ENCODE peak calls at places on chromosomes 2 and 18, in six cellular contexts. Q, R, K, G, T and W are unnamed samples.

GRCh38 chr2:10356459-10356851 is 53.8 kb downstream of the HPCAL1 start:
- DNase-seq in Q (no peak), R (no peak), K (no peak), G (no peak), T (no peak), W (no peak)

GRCh38 chr2:156338578-156338977 is 6.1 kb upstream of the NR4A2 start:
- DNase-seq in Q (no peak), R (no peak), K (no peak), G (no peak), T (no peak), W (no peak)

GRCh38 chr2:127090281-127091128 is 16.4 kb downstream of the BIN1 start:
- DNase-seq in Q (no peak), R (no peak), K (no peak), G (no peak), T (no peak), W (no peak)

GRCh38 chr2:149738771-149739170 is 151.2 kb upstream of the MMADHC start:
- DNase-seq in Q (no peak), R (no peak), K (no peak), G (no peak), T (no peak), W (no peak)

GRCh38 chr2:27735263-27735904 is 36.1 kb upstream of the MRPL33 start:
- DNase-seq in Q (peak), R (no peak), K (peak), G (peak), T (peak), W (no peak)

GRCh38 chr2:101516833-101517690 is 42.1 kb upstream of the RFX8 start:
- DNase-seq in Q (no peak), R (no peak), K (no peak), G (no peak), T (peak), W (no peak)

GRCh38 chr18:78726326-78727056 is 253.1 kb upstream of the SALL3 start:
- DNase-seq in Q (peak), R (no peak), K (peak), G (no peak), T (no peak), W (no peak)

GRCh38 chr18:45686892-45687611 is 36.9 kb upstream of the SLC14A1 start:
- DNase-seq in Q (no peak), R (peak), K (no peak), G (no peak), T (no peak), W (peak)

GRCh38 chr2:204892506-204893255 is 347.4 kb downstream of the PARD3B start:
- DNase-seq in Q (no peak), R (no peak), K (no peak), G (no peak), T (peak), W (no peak)

DNA sequence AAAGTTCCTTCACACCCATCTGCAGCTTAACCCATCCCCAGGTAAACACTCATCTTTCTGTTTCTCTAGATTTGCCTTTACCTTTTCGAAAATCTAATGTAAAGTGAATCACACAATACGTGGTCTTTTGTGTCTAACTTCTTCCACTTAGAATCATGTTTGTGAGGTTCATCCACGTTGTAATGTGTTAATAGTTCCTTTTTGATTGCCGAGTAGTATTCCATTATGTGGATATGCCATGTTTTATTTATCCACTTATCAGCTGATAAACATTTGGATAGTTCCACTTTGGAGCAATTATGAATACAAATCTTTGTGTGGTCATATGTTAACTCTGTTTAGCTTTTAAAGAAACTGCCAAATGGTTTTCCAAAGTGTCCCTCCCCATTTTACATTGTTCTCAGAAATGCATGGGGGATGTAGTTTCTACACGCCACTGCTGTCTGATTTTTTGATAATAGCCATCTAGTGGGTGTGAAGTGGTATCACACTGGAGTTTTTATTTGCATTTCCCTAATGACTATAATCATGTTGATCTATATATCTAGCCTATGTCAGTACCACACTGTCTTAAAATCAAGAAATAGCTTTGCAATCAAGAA is 22.3 kb downstream of the PECR start:
- DNase-seq in Q (no peak), R (no peak), K (no peak), G (no peak), T (no peak), W (no peak)
- TF ChIP-seq CTCF in Q (no peak), R (no peak), K (no peak), G (no peak), T (no peak), W (peak)

GRCh38 chr18:3666526-3667254 is 216.7 kb downstream of the TGIF1 start:
- DNase-seq in Q (no peak), R (no peak), K (no peak), G (no peak), T (no peak), W (no peak)
- TF ChIP-seq CTCF in Q (no peak), R (no peak), K (no peak), G (no peak), T (no peak), W (no peak)

GRCh38 chr18:44580159-44580558 is 100.5 kb upstream of the SETBP1 start:
- DNase-seq in Q (no peak), R (no peak), K (no peak), G (no peak), T (no peak), W (no peak)

GRCh38 chr18:44579745-44580144 is 100.9 kb upstream of the SETBP1 start:
- DNase-seq in Q (no peak), R (no peak), K (no peak), G (no peak), T (no peak), W (no peak)

GRCh38 chr18:44582432-44582831 is 98.3 kb upstream of the SETBP1 start:
- DNase-seq in Q (no peak), R (no peak), K (no peak), G (no peak), T (no peak), W (no peak)

GRCh38 chr18:44584900-44585299 is 95.8 kb upstream of the SETBP1 start:
- DNase-seq in Q (no peak), R (no peak), K (no peak), G (no peak), T (no peak), W (no peak)

GRCh38 chr18:44579028-44579692 is 101.5 kb upstream of the SETBP1 start:
- DNase-seq in Q (no peak), R (peak), K (no peak), G (no peak), T (peak), W (peak)
- TF ChIP-seq CTCF in Q (no peak), R (peak), K (peak), G (peak), T (peak), W (peak)

GRCh38 chr2:108855194-108855593 is 68.6 kb downstream of the CCDC138 start:
- DNase-seq in Q (no peak), R (no peak), K (no peak), G (no peak), T (peak), W (no peak)
- TF ChIP-seq CTCF in Q (no peak), R (peak), K (no peak), G (no peak), T (peak), W (peak)

GRCh38 chr2:210366675-210367080 is 51.7 kb upstream of the MYL1 start:
- DNase-seq in Q (no peak), R (no peak), K (no peak), G (no peak), T (no peak), W (no peak)

GRCh38 chr2:210360412-210360811 is 45.4 kb upstream of the MYL1 start:
- DNase-seq in Q (no peak), R (no peak), K (no peak), G (no peak), T (no peak), W (no peak)

GRCh38 chr2:210363876-210364275 is 48.9 kb upstream of the MYL1 start:
- DNase-seq in Q (no peak), R (no peak), K (no peak), G (no peak), T (no peak), W (no peak)

GRCh38 chr2:210363261-210363660 is 48.3 kb upstream of the MYL1 start:
- DNase-seq in Q (no peak), R (no peak), K (no peak), G (no peak), T (no peak), W (no peak)
- TF ChIP-seq CTCF in Q (no peak), R (no peak), K (no peak), G (no peak), T (no peak), W (peak)